ENCODE peak calls at places on chromosomes 2 and 18, in seven cellular contexts. V is activated CD4-positive, alpha-beta T cell treated with anti-CD3 and anti-CD28 coated beads, Interleukin-2, amount 50 U/mL, for 1 hour; I is dermis microvascular lymphatic vessel endothelial cell; U is ovary; Z is kidney glomerular epithelial cell; R is HL-60; W is stimulated activated CD4-positive, alpha-beta T cell treated with anti-CD3 and anti-CD28 coated beads, Interleukin-4, amount 100 ng/mL, for 48 hours. E is an unnamed sample.

GRCh38 chr18:43805646-43806194 is 528.4 kb upstream of the SYT4 start:
- DNase-seq in U (no peak), Z (no peak), V (no peak), W (no peak), I (no peak), R (no peak), E (no peak)

GRCh38 chr2:232761301-232761907 is 15.0 kb downstream of the KCNJ13 start:
- DNase-seq in I (peak; percentile 33), R (peak; percentile 21), Z (peak; percentile 53), V (peak; percentile 18), U (no peak), W (no peak), E (no peak)

GRCh38 chr2:63049291-63050185 is 1.1 kb upstream of the OTX1 start:
- DNase-seq in R (no peak), Z (no peak), U (peak; percentile 18), V (no peak), I (no peak), W (no peak), E (peak; percentile 25)

GRCh38 chr2:240161087-240161750 is 20.8 kb upstream of the OTOS start:
- DNase-seq in U (no peak), V (no peak), Z (no peak), I (no peak), R (no peak), W (no peak), E (no peak)

GRCh38 chr2:64652231-64653173 is 1.2 kb downstream of the SERTAD2 start:
- DNase-seq in U (peak; percentile 64), V (no peak), Z (peak; percentile 70), R (peak; percentile 57), W (no peak), I (no peak), E (no peak)

GRCh38 chr2:157789933-157790511 is 86.1 kb downstream of the ACVR1 start:
- DNase-seq in Z (no peak), I (no peak), V (no peak), U (no peak), W (no peak), R (no peak), E (no peak)

GRCh38 chr2:109437325-109438090 is 176.3 kb downstream of the SEPTIN10 start:
- DNase-seq in V (no peak), Z (no peak), W (no peak), U (no peak), I (no peak), R (no peak), E (no peak)

GRCh38 chr2:6068441-6068935 is 376.3 kb downstream of the SOX11 start:
- DNase-seq in U (no peak), V (no peak), Z (no peak), W (no peak), R (no peak), I (no peak), E (no peak)

GRCh38 chr2:42218712-42219111 is 49.6 kb downstream of the EML4 start:
- DNase-seq in V (no peak), Z (no peak), U (no peak), R (no peak), I (no peak), W (no peak), E (no peak)

GRCh38 chr18:2883137-2883671 is 36.4 kb downstream of the EMILIN2 start:
- DNase-seq in U (no peak), V (peak; percentile 24), I (no peak), Z (no peak), W (peak; percentile 28), R (peak; percentile 80), E (no peak)

GRCh38 chr2:25324905-25325592 is 16.7 kb downstream of the DNMT3A start:
- DNase-seq in V (no peak), I (no peak), Z (no peak), R (no peak), U (peak; percentile 86), W (no peak), E (peak; percentile 84)